ENCODE peak calls at places on chromosomes 2 and 18, in ten cellular contexts. G, R, L, S, Z, Y, M, Q, W and P are unnamed samples.

GRCh38 chr2:201404699-201405275 is 46.5 kb downstream of the TRAK2 start:
- DNase-seq in G (no peak), R (no peak), L (no peak), S (no peak), Z (no peak), Y (no peak), M (no peak), Q (no peak), W (no peak), P (no peak)

GRCh38 chr2:166632616-166633015 is 138.6 kb upstream of the SCN7A start:
- DNase-seq in G (peak; percentile 99), R (peak; percentile 68), L (no peak), S (no peak), Z (no peak), Y (no peak), M (no peak), Q (no peak), W (no peak), P (no peak)

GRCh38 chr18:45621068-45621511 is 5.8 kb downstream of the SLC14A2 start:
- DNase-seq in G (peak; percentile 57), R (peak; percentile 51), L (peak; percentile 34), S (peak; percentile 6), Z (peak; percentile 21), Y (no peak), M (peak; percentile 64), Q (no peak), W (peak; percentile 27), P (peak; percentile 27)

GRCh38 chr2:38146302-38146916 is 70.5 kb upstream of the CYP1B1 start:
- DNase-seq in G (peak; percentile 99), R (peak; percentile 75), L (peak; percentile 65), S (no peak), Z (no peak), Y (no peak), M (no peak), Q (no peak), W (peak; percentile 55), P (no peak)

GRCh38 chr2:58156780-58157179 is 84.3 kb downstream of the FANCL start:
- DNase-seq in G (no peak), R (peak; percentile 43), L (no peak), S (no peak), Z (no peak), Y (no peak), M (no peak), Q (no peak), W (no peak), P (no peak)

GRCh38 chr2:197869501-197870111 is 65.2 kb downstream of the PLCL1 start:
- DNase-seq in G (peak; percentile 33), R (no peak), L (no peak), S (peak; percentile 8), Z (no peak), Y (no peak), M (no peak), Q (no peak), W (no peak), P (no peak)

GRCh38 chr2:75465317-75465998 is 95.3 kb downstream of the EVA1A start:
- DNase-seq in G (peak; percentile 56), R (peak; percentile 61), L (no peak), S (no peak), Z (no peak), Y (no peak), M (peak; percentile 6), Q (no peak), W (peak; percentile 10), P (no peak)

GRCh38 chr2:128236491-128237035 is 82.1 kb downstream of the HS6ST1 start:
- DNase-seq in G (peak; percentile 91), R (peak; percentile 59), L (no peak), S (no peak), Z (no peak), Y (no peak), M (no peak), Q (no peak), W (no peak), P (no peak)

GRCh38 chr2:180000434-180000833 is 6.7 kb downstream of the CWC22 start:
- DNase-seq in G (peak; percentile 14), R (peak; percentile 36), L (no peak), S (no peak), Z (no peak), Y (no peak), M (no peak), Q (no peak), W (no peak), P (no peak)

GRCh38 chr18:41524674-41525470 is 430.2 kb upstream of the PIK3C3 start:
- DNase-seq in G (no peak), R (no peak), L (no peak), S (no peak), Z (no peak), Y (no peak), M (no peak), Q (no peak), W (no peak), P (no peak)

GRCh38 chr2:60836491-60836890 is 44.9 kb upstream of the REL start:
- DNase-seq in G (no peak), R (no peak), L (no peak), S (no peak), Z (no peak), Y (no peak), M (no peak), Q (no peak), W (no peak), P (no peak)

GRCh38 chr2:60838481-60838880 is 42.9 kb upstream of the REL start:
- DNase-seq in G (no peak), R (no peak), L (no peak), S (no peak), Z (no peak), Y (no peak), M (no peak), Q (no peak), W (no peak), P (no peak)

GRCh38 chr2:60839126-60839813 is 42.1 kb upstream of the REL start:
- DNase-seq in G (no peak), R (no peak), L (no peak), S (no peak), Z (no peak), Y (no peak), M (peak; percentile 16), Q (no peak), W (no peak), P (no peak)

GRCh38 chr2:60834270-60834717 is 47.1 kb upstream of the REL start:
- DNase-seq in G (no peak), R (no peak), L (no peak), S (no peak), Z (no peak), Y (no peak), M (peak; percentile 38), Q (no peak), W (no peak), P (no peak)

GRCh38 chr2:60837123-60837522 is 44.3 kb upstream of the REL start:
- DNase-seq in G (no peak), R (no peak), L (no peak), S (no peak), Z (no peak), Y (no peak), M (no peak), Q (no peak), W (no peak), P (no peak)
- H3K27ac ChIP-seq in G (no peak overlapping the region), R (no peak overlapping the region), L (no peak overlapping the region), S (no peak overlapping the region), Z (no peak overlapping the region), Y (no peak overlapping the region), M (no peak overlapping the region), Q (no peak overlapping the region), W (no peak overlapping the region), P (no peak overlapping the region)

GRCh38 chr18:79450289-79450920 is 54.7 kb downstream of the NFATC1 start:
- DNase-seq in G (no peak), R (no peak), L (no peak), S (no peak), Z (no peak), Y (no peak), M (no peak), Q (no peak), W (no peak), P (no peak)

GRCh38 chr18:79449551-79450288 is 54.0 kb downstream of the NFATC1 start:
- DNase-seq in G (no peak), R (no peak), L (no peak), S (no peak), Z (no peak), Y (no peak), M (no peak), Q (no peak), W (no peak), P (no peak)

GRCh38 chr18:79446931-79447330 is 51.2 kb downstream of the NFATC1 start:
- DNase-seq in G (no peak), R (no peak), L (no peak), S (no peak), Z (no peak), Y (no peak), M (no peak), Q (no peak), W (no peak), P (no peak)

GRCh38 chr18:79447703-79448367 is 52.1 kb downstream of the NFATC1 start:
- DNase-seq in G (peak; percentile 24), R (peak; percentile 45), L (no peak), S (no peak), Z (no peak), Y (no peak), M (no peak), Q (no peak), W (no peak), P (no peak)

DNA sequence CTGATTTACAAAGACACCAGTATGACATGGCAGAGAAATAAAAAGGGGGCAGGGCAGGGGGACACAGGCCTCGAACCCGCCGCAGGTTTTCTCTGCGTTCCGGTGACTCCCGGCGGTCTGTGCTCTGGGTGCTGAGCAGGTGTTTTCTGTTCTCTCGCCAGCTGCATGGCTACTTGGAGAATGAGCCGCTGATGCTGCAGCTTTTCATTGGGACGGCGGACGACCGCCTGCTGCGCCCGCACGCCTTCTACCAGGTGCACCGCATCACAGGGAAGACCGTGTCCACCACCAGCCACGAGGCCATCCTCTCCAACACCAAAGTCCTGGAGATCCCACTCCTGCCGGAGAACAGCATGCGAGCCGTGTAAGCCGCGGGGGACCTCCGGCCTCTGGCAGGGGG is 52.9 kb downstream of the NFATC1 start:
- DNase-seq in G (no peak), R (no peak), L (no peak), S (no peak), Z (no peak), Y (no peak), M (no peak), Q (no peak), W (no peak), P (no peak)
- H3K9me3 ChIP-seq in G (no peaks in the 10 kb centered on the region), R (no peaks in the 10 kb centered on the region), L (no peaks in the 10 kb centered on the region), S (no peaks in the 10 kb centered on the region), Z (no peaks in the 10 kb centered on the region), Y (no peaks in the 10 kb centered on the region), M (no peaks in the 10 kb centered on the region), Q (no peaks in the 10 kb centered on the region), W (no peaks in the 10 kb centered on the region), P (no peaks in the 10 kb centered on the region)

GRCh38 chr2:46568212-46569009 is 89.0 kb downstream of the TMEM247 start:
- DNase-seq in G (no peak), R (no peak), L (no peak), S (no peak), Z (no peak), Y (no peak), M (no peak), Q (no peak), W (no peak), P (no peak)
- H3K27ac ChIP-seq in G (no peak overlapping the region), R (no peak overlapping the region), L (peak overlapping the region; percentile 81), S (no peak overlapping the region), Z (no peak overlapping the region), Y (peak overlapping the region; percentile 80), M (no peak overlapping the region), Q (peak overlapping the region; percentile 75), W (peak overlapping the region; percentile 73), P (no peak overlapping the region)

DNA sequence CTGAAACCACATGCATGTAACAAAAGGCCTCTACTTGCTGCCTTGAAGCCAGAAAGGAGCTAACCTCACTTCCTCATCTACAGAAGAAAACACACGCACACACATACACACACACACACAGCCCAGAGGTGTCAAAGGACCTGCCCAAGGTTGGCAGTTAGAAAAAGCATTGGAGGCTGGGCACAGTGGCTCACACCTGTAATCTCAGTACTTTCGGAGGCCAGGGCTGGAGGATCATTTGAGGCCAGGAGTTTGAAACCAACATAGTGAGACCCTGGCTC is 125.9 kb upstream of the RNF152 start:
- DNase-seq in G (no peak), R (no peak), L (no peak), S (no peak), Z (no peak), Y (no peak), M (no peak), Q (no peak), W (no peak), P (no peak)
- H3K9me3 ChIP-seq in G (no peaks in the 10 kb centered on the region), R (peaks cover 5% of the 10 kb centered on the region), L (no peaks in the 10 kb centered on the region), S (no peaks in the 10 kb centered on the region), Z (no peaks in the 10 kb centered on the region), Y (no peaks in the 10 kb centered on the region), M (no peaks in the 10 kb centered on the region), Q (no peaks in the 10 kb centered on the region), W (no peaks in the 10 kb centered on the region), P (no peaks in the 10 kb centered on the region)